ENCODE peak calls at places on chromosomes 11 and 22, in eight cellular contexts. P, B, C, E, X, O, A and I are unnamed samples.

GRCh38 chr11:32121012-32121411 is 30.1 kb downstream of the RCN1 start:
- DNase-seq in P (no peak), B (no peak), C (no peak), E (no peak), X (no peak), O (no peak), A (no peak), I (no peak)

GRCh38 chr11:118067006-118067405 is 9.9 kb upstream of the TMPRSS4 start:
- DNase-seq in P (no peak), B (peak; percentile 35), C (no peak), E (no peak), X (no peak), O (no peak), A (no peak), I (no peak)

GRCh38 chr11:33828604-33829429 is 54.5 kb upstream of the FBXO3 start:
- DNase-seq in P (no peak), B (no peak), C (peak; percentile 18), E (peak; percentile 33), X (no peak), O (no peak), A (no peak), I (no peak)

GRCh38 chr11:134373591-134374052 is 38.4 kb downstream of the B3GAT1 start:
- DNase-seq in P (no peak), B (peak; percentile 66), C (no peak), E (no peak), X (no peak), O (no peak), A (no peak), I (no peak)

GRCh38 chr11:128361451-128362020 is 225.8 kb downstream of the ETS1 start:
- DNase-seq in P (no peak), B (no peak), C (peak; percentile 13), E (no peak), X (no peak), O (no peak), A (no peak), I (no peak)

GRCh38 chr11:75789521-75789920 is 20.9 kb downstream of the DGAT2 start:
- DNase-seq in P (no peak), B (peak; percentile 29), C (no peak), E (no peak), X (no peak), O (no peak), A (no peak), I (no peak)

GRCh38 chr22:27805841-27806240 is 4.3 kb upstream of the MN1 start:
- DNase-seq in P (no peak), B (no peak), C (no peak), E (no peak), X (no peak), O (no peak), A (no peak), I (no peak)

GRCh38 chr11:102111011-102111786 is 952 bp downstream of the YAP1 start:
- DNase-seq in P (peak; percentile 73), B (no peak), C (peak; percentile 94), E (peak; percentile 69), X (peak; percentile 78), O (peak; percentile 76), A (peak; percentile 84), I (peak; percentile 96)

GRCh38 chr11:76919887-76920746 is 59.4 kb downstream of the ACER3 start:
- DNase-seq in P (peak; percentile 61), B (peak; percentile 75), C (peak; percentile 89), E (peak; percentile 60), X (peak; percentile 68), O (peak; percentile 85), A (peak; percentile 85), I (peak; percentile 94)

GRCh38 chr11:64238076-64238475 is 2.8 kb upstream of the FKBP2 start:
- DNase-seq in P (no peak), B (peak; percentile 82), C (no peak), E (no peak), X (no peak), O (no peak), A (no peak), I (no peak)

GRCh38 chr11:119377961-119378667 is 3.4 kb downstream of the USP2 start:
- DNase-seq in P (no peak), B (no peak), C (no peak), E (no peak), X (peak; percentile 19), O (no peak), A (no peak), I (no peak)

GRCh38 chr11:126930100-126930841 is 70.3 kb downstream of the KIRREL3 start:
- DNase-seq in P (no peak), B (no peak), C (no peak), E (no peak), X (no peak), O (no peak), A (no peak), I (no peak)

GRCh38 chr11:115391598-115391997 is 112.6 kb downstream of the CADM1 start:
- DNase-seq in P (no peak), B (no peak), C (peak; percentile 70), E (no peak), X (no peak), O (no peak), A (no peak), I (no peak)

GRCh38 chr11:665707-666281 is 28.7 kb downstream of the DRD4 start:
- DNase-seq in P (no peak), B (no peak), C (no peak), E (no peak), X (no peak), O (peak; percentile 61), A (peak; percentile 67), I (no peak)

GRCh38 chr11:88535916-88536547 is 198.5 kb upstream of the CTSC start:
- DNase-seq in P (no peak), B (no peak), C (no peak), E (peak; percentile 40), X (no peak), O (no peak), A (no peak), I (peak; percentile 78)

GRCh38 chr11:120031612-120032600 is 106.0 kb downstream of the TRIM29 start:
- DNase-seq in P (no peak), B (no peak), C (no peak), E (no peak), X (no peak), O (peak; percentile 57), A (no peak), I (no peak)

GRCh38 chr11:71425851-71426250 is 22.3 kb downstream of the DHCR7 start:
- DNase-seq in P (no peak), B (no peak), C (no peak), E (no peak), X (no peak), O (no peak), A (no peak), I (no peak)

GRCh38 chr11:110763249-110764011 is 51.2 kb upstream of the ARHGAP20 start:
- DNase-seq in P (no peak), B (no peak), C (no peak), E (no peak), X (no peak), O (no peak), A (peak; percentile 34), I (peak; percentile 73)

GRCh38 chr11:57779275-57779674 is 17.7 kb downstream of the CTNND1 start:
- DNase-seq in P (no peak), B (no peak), C (peak; percentile 56), E (peak; percentile 41), X (peak; percentile 31), O (no peak), A (peak; percentile 40), I (no peak)
- H3K4me3 ChIP-seq in P (peak overlapping the region; percentile 54), B (no peak overlapping the region), C (peak overlapping the region; percentile 21), E (peak overlapping the region; percentile 1), X (no peak overlapping the region), O (peak overlapping the region; percentile 28), A (no peak overlapping the region), I (peak overlapping the region; percentile 14)

GRCh38 chr11:68024508-68024907 is 6.0 kb upstream of the NDUFS8 start:
- DNase-seq in P (no peak), B (no peak), C (no peak), E (no peak), X (no peak), O (no peak), A (no peak), I (no peak)
- TF ChIP-seq CTCF in P (no peak), B (no peak), C (no peak), E (no peak), X (no peak), O (no peak), A (no peak), I (no peak)

DNA sequence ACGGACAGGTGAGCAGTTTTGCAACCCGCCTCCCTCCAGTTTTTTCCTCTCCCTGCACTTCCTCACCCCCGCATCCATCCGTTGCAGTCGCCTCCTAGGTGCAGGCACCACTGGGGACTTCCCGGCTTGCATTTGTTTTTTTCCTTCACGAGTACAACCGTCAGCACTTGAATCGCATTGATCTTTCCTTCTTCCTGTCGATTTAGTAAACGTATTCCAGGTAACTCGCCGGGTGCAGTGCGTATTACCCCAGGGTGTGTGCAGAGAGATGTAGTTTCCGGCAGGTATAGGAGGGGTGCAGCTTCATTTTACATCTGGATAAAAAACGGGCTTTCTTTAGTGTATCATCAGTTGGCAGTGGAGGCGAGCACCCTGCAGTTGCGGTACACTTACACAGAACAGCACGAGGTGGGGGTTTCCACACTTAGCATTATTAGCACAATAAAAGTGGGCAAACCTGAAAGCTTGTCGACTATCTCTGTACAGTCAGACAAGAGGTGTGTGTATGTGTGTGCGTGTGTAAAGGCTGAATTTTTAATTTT is at the start of gene SORL1-AS1:
- DNase-seq in P (no peak), B (no peak), C (no peak), E (peak; percentile 12), X (no peak), O (no peak), A (no peak), I (no peak)
- H3K4me1 ChIP-seq in P (peaks cover 14% of the 10 kb centered on the region), B (peaks cover 56% of the 10 kb centered on the region), C (peaks cover 4% of the 10 kb centered on the region), E (no peaks in the 10 kb centered on the region), X (peaks cover 10% of the 10 kb centered on the region), O (no peaks in the 10 kb centered on the region), A (peaks cover 6% of the 10 kb centered on the region), I (no peaks in the 10 kb centered on the region)

GRCh38 chr11:12112150-12112520 is 1.7 kb downstream of the MICAL2 start:
- DNase-seq in P (no peak), B (no peak), C (no peak), E (no peak), X (no peak), O (no peak), A (no peak), I (no peak)
- H3K4me3 ChIP-seq in P (peak overlapping the region; percentile 97), B (no peak overlapping the region), C (peak overlapping the region; percentile 86), E (peak overlapping the region; percentile 83), X (no peak overlapping the region), O (peak overlapping the region; percentile 75), A (no peak overlapping the region), I (no peak overlapping the region)